ENCODE peak calls at places on chromosomes 1 and 21, in six cellular contexts. O is chondrocyte; F is progenitor cell of endocrine pancreas; J is left ventricle myocardium inferior; Y is SK-N-SH; Z is CD8-positive, alpha-beta T cell. X is an unnamed sample.

GRCh38 chr1:231189683-231190270 is 27.9 kb downstream of the TRIM67 start:
- DNase-seq in F (no peak), J (no peak), Y (no peak), Z (no peak), O (no peak), X (no peak)

GRCh38 chr1:201004154-201004553 is 19.4 kb downstream of the KIF21B start:
- DNase-seq in J (no peak), O (no peak), Y (no peak), Z (no peak), F (no peak), X (no peak)

GRCh38 chr1:66426231-66426853 is 107.6 kb upstream of the SGIP1 start:
- DNase-seq in F (no peak), O (no peak), J (no peak), Y (no peak), Z (no peak), X (no peak)

GRCh38 chr1:114594046-114594445 is 12.6 kb upstream of the BCAS2 start:
- DNase-seq in O (no peak), J (no peak), Z (no peak), Y (no peak), F (no peak), X (no peak)

GRCh38 chr1:161185282-161185682 is 8.0 kb upstream of the B4GALT3 start:
- DNase-seq in O (no peak), J (peak; percentile 78), Z (peak; percentile 59), F (no peak), Y (peak; percentile 45), X (no peak)

GRCh38 chr1:86906419-86906818 is 7.5 kb downstream of the SELENOF start:
- DNase-seq in Y (no peak), J (no peak), F (no peak), O (no peak), Z (no peak), X (no peak)

GRCh38 chr1:64699327-64699726 is 45.5 kb upstream of the RAVER2 start:
- DNase-seq in O (no peak), Y (no peak), J (no peak), F (no peak), Z (no peak), X (no peak)

GRCh38 chr1:66050123-66050522 is 257.4 kb downstream of the PDE4B start:
- DNase-seq in F (no peak), Z (no peak), O (no peak), Y (no peak), J (no peak), X (no peak)

GRCh38 chr21:33101300-33102005 is 31.5 kb downstream of the OLIG1 start:
- DNase-seq in F (no peak), Z (no peak), Y (no peak), O (no peak), J (no peak), X (no peak)
- TF ChIP-seq CTCF in F (no peak), Z (no peak), Y (no peak), O (no peak), J (no peak), X (no peak)

GRCh38 chr1:235056937-235057336 is 71.7 kb downstream of the TOMM20 start:
- DNase-seq in J (no peak), O (no peak), F (no peak), Y (no peak), Z (no peak), X (no peak)
- TF ChIP-seq CTCF in J (no peak), O (peak; percentile 30), F (no peak), Y (peak; percentile 29), Z (no peak), X (no peak)

GRCh38 chr1:88061830-88062177 is 622.3 kb upstream of the PKN2 start:
- DNase-seq in Y (no peak), F (no peak), Z (no peak), O (no peak), J (no peak), X (no peak)
- TF ChIP-seq CTCF in Y (no peak), F (no peak), Z (no peak), O (peak; percentile 53), J (peak; percentile 3), X (peak; percentile 13)

GRCh38 chr1:8015036-8015808 is 10.9 kb downstream of the ERRFI1 start:
- DNase-seq in Z (no peak), O (no peak), Y (peak; percentile 62), F (no peak), J (no peak), X (no peak)
- TF ChIP-seq CTCF in Z (peak; percentile 71), O (peak; percentile 87), Y (peak; percentile 75), F (peak; percentile 72), J (peak; percentile 77), X (peak; percentile 70)

GRCh38 chr1:43783096-43783670 is 75.8 kb downstream of the ST3GAL3 start:
- DNase-seq in O (no peak), Z (no peak), J (no peak), Y (no peak), F (no peak), X (no peak)

GRCh38 chr1:43776043-43776761 is 68.9 kb downstream of the ST3GAL3 start:
- DNase-seq in O (no peak), F (no peak), Y (no peak), J (no peak), Z (no peak), X (no peak)

GRCh38 chr1:43781574-43781973 is 74.2 kb downstream of the ST3GAL3 start:
- DNase-seq in Y (no peak), O (no peak), F (no peak), J (no peak), Z (no peak), X (no peak)

GRCh38 chr1:43779805-43780403 is 72.6 kb downstream of the ST3GAL3 start:
- DNase-seq in Y (no peak), Z (no peak), J (no peak), O (no peak), F (no peak), X (no peak)

GRCh38 chr1:43779266-43779665 is 71.9 kb downstream of the ST3GAL3 start:
- DNase-seq in O (no peak), Z (no peak), Y (no peak), J (no peak), F (no peak), X (no peak)
- TF ChIP-seq CTCF in O (no peak), Z (no peak), Y (no peak), J (no peak), F (no peak), X (peak; percentile 20)